ENCODE peak calls at places on chromosomes 13 and 19, in seven cellular contexts. L is NCI-H1436 treated with DMSO at 0.1 percent for 48 hours; S is activated CD4-positive, alpha-beta T cell treated with anti-CD3 and anti-CD28 coated beads, Interleukin-2, amount 50 U/mL, for 1 hour; J is smooth muscle cell of the brain vasculature; D is stimulated activated CD4-positive, alpha-beta T cell treated with anti-CD3 and anti-CD28 coated beads, TNF-alpha, amount 100 ng/mL, for 4 hours; N is amniotic stem cell; M is NCI-H524. V is an unnamed sample.

GRCh38 chr13:76672422-76672821 is 213.8 kb downstream of the KCTD12 start:
- DNase-seq in S (no peak), M (no peak), D (no peak), J (no peak), L (no peak), N (no peak), V (no peak)

GRCh38 chr19:58535857-58536256 is 8.0 kb upstream of the TRIM28 start:
- DNase-seq in M (no peak), D (no peak), J (no peak), N (no peak), S (no peak), L (no peak), V (no peak)

GRCh38 chr19:5623397-5624153 is 692 bp downstream of the SAFB start:
- DNase-seq in L (no peak), J (no peak), M (peak; percentile 21), S (peak; percentile 8), N (no peak), D (peak; percentile 11), V (no peak)

GRCh38 chr13:112791662-112792440 is 102.0 kb downstream of the ATP11A start:
- DNase-seq in S (no peak), L (no peak), M (peak; percentile 80), J (no peak), N (no peak), D (no peak), V (no peak)

GRCh38 chr13:102402292-102402691 is 444 bp upstream of the FGF14 start:
- DNase-seq in D (no peak), M (no peak), J (no peak), N (no peak), L (no peak), S (no peak), V (no peak)

GRCh38 chr19:19538767-19539166 is 702 bp downstream of the CILP2 start:
- DNase-seq in J (no peak), D (no peak), L (no peak), S (no peak), N (no peak), M (peak; percentile 24), V (no peak)

GRCh38 chr19:51511353-51511752 is 9.8 kb upstream of the SIGLEC12 start:
- DNase-seq in D (no peak), N (no peak), L (no peak), S (no peak), M (peak; percentile 1), J (no peak), V (peak; percentile 1)

GRCh38 chr13:44193731-44194130 is 179.9 kb upstream of the SERP2 start:
- DNase-seq in M (no peak), L (no peak), J (no peak), S (no peak), D (no peak), N (no peak), V (no peak)

GRCh38 chr19:39276740-39277139 is 8.5 kb downstream of the IFNL2 start:
- DNase-seq in D (no peak), L (no peak), J (no peak), S (no peak), M (no peak), N (no peak), V (no peak)

GRCh38 chr13:91375119-91375729 is 23.2 kb upstream of the GPC5 start:
- DNase-seq in J (no peak), M (peak; percentile 21), N (no peak), S (no peak), D (no peak), L (no peak), V (no peak)

GRCh38 chr13:41858783-41859182 is 102.1 kb downstream of the VWA8 start:
- DNase-seq in S (no peak), J (no peak), D (no peak), M (no peak), L (no peak), N (no peak), V (no peak)

GRCh38 chr13:112725346-112726017 is 35.6 kb downstream of the ATP11A start:
- DNase-seq in D (no peak), M (no peak), J (no peak), S (no peak), N (no peak), L (peak; percentile 43), V (no peak)